ENCODE peak calls at places on chromosomes 5 and 9, in four cellular contexts. T is H9, Y is activated T-cell treated with anti-CD3 and anti-CD28 coated beads for 48 hours, U is GM12878. D is an unnamed sample.

GRCh38 chr9:88537743-88538055 is 2.7 kb downstream of the NXNL2 start:
- DNase-seq in U (no peak), T (no peak), Y (no peak), D (peak; percentile 39)

GRCh38 chr9:131478421-131478868 is 24.3 kb upstream of the POMT1 start:
- DNase-seq in U (no peak), Y (peak; percentile 41), T (peak; percentile 74), D (peak; percentile 79)

GRCh38 chr5:176508603-176509002 is 28.6 kb downstream of the RNF44 start:
- DNase-seq in Y (no peak), T (no peak), U (no peak), D (no peak)

GRCh38 chr5:162231522-162231921 is 163.9 kb downstream of the GABRG2 start:
- DNase-seq in Y (no peak), T (no peak), U (no peak), D (no peak)

GRCh38 chr5:172010278-172010677 is 3.8 kb upstream of the FBXW11 start:
- DNase-seq in Y (no peak), T (no peak), U (no peak), D (peak; percentile 17)

GRCh38 chr5:151139015-151139414 is 18.6 kb downstream of the ANXA6 start:
- DNase-seq in T (no peak), U (no peak), Y (no peak), D (no peak)

GRCh38 chr5:7261049-7261448 is 134.9 kb upstream of the ADCY2 start:
- DNase-seq in T (peak; percentile 94), Y (no peak), U (no peak), D (peak; percentile 61)

GRCh38 chr5:79151933-79152671 is 40.5 kb downstream of the BHMT start:
- DNase-seq in Y (no peak), T (no peak), U (no peak), D (no peak)

GRCh38 chr5:65127181-65127901 is 354.4 kb downstream of the ADAMTS6 start:
- DNase-seq in Y (no peak), U (no peak), T (no peak), D (no peak)

GRCh38 chr5:4627887-4628286 is 512.2 kb upstream of the ADAMTS16 start:
- DNase-seq in U (no peak), Y (no peak), T (no peak), D (peak; percentile 97)

GRCh38 chr9:99478469-99479027 is 256.5 kb downstream of the SEC61B start:
- DNase-seq in T (no peak), Y (no peak), U (no peak), D (no peak)

GRCh38 chr5:167014657-167015056 is 1276.8 kb upstream of the WWC1 start:
- DNase-seq in U (no peak), T (no peak), Y (no peak), D (no peak)

GRCh38 chr9:91483189-91483691 is 59.6 kb upstream of the NFIL3 start:
- DNase-seq in T (no peak), U (no peak), Y (no peak), D (no peak)

GRCh38 chr5:76701298-76701697 is 14.6 kb upstream of the F2R start:
- DNase-seq in Y (no peak), T (no peak), U (no peak), D (no peak)

D was measured in NAMALWA.